ENCODE peak calls at places on chromosomes 11 and 22, in seven cellular contexts. M is cardiac fibroblast; H is activated naive CD8-positive, alpha-beta T cell treated with anti-CD3 and anti-CD28 coated beads, Interleukin-2, amount 10 ng/mL, durations not matched to agents 7 days and 5 days; S is astrocyte of the spinal cord; I is Peyer's patch; V is NCI-H1105 treated with DMSO at 0.1 percent for 48 hours; D is stimulated activated CD8-positive, alpha-beta memory T cell treated with anti-CD3 and anti-CD28 coated beads, Interleukin-15, amount 100 ng/mL, for 24 hours. C is an unnamed sample.

GRCh38 chr11:74278721-74279148 is 32.7 kb downstream of the P4HA3 start:
- DNase-seq in M (peak), D (no peak), H (no peak), S (peak), V (no peak), I (peak), C (peak)

GRCh38 chr11:1834791-1835670 is at the start of gene SYT8:
- DNase-seq in V (no peak), M (no peak), H (peak), I (no peak), S (no peak), D (no peak), C (no peak)

GRCh38 chr11:90438069-90438468 is 215.2 kb upstream of the CHORDC1 start:
- DNase-seq in H (no peak), V (no peak), D (no peak), I (no peak), M (no peak), S (no peak), C (no peak)

GRCh38 chr22:31637375-31637937 is 24.6 kb downstream of the PISD start:
- DNase-seq in M (no peak), I (peak), D (no peak), S (no peak), H (no peak), V (no peak), C (no peak)

GRCh38 chr11:75311858-75312288 is 39.6 kb downstream of the ARRB1 start:
- DNase-seq in S (peak), H (no peak), D (no peak), V (no peak), M (peak), I (peak), C (peak)

GRCh38 chr11:60422609-60423008 is 6.8 kb upstream of the MS4A5 start:
- DNase-seq in S (no peak), H (no peak), V (no peak), D (no peak), I (no peak), M (no peak), C (no peak)

GRCh38 chr22:31870890-31871289 is 73.4 kb upstream of the YWHAH start:
- DNase-seq in I (no peak), V (no peak), S (peak), M (peak), H (no peak), D (no peak), C (peak)

GRCh38 chr11:30914143-30914762 is 328.1 kb upstream of the MPPED2 start:
- DNase-seq in D (no peak), H (no peak), V (peak), S (peak), M (peak), I (no peak), C (peak)

GRCh38 chr11:93248602-93249001 is 50.8 kb upstream of the SLC36A4 start:
- DNase-seq in M (peak), S (no peak), I (no peak), H (no peak), V (peak), D (no peak), C (peak)

GRCh38 chr11:71235719-71236118 is 16.7 kb downstream of the SHANK2 start:
- DNase-seq in S (no peak), M (no peak), D (no peak), V (no peak), H (no peak), I (peak), C (no peak)

GRCh38 chr11:126082251-126083109 is 19.8 kb upstream of the CDON start:
- DNase-seq in M (no peak), D (no peak), S (no peak), V (peak), H (no peak), I (no peak), C (no peak)

GRCh38 chr11:79428406-79428805 is 12.4 kb downstream of the TENM4 start:
- DNase-seq in M (no peak), S (no peak), D (no peak), H (no peak), V (no peak), I (no peak), C (no peak)

GRCh38 chr11:23789200-23789853 is 707.5 kb upstream of the LUZP2 start:
- DNase-seq in H (no peak), D (no peak), M (no peak), I (no peak), V (no peak), S (no peak), C (no peak)

GRCh38 chr11:93528757-93529639 is 14.2 kb downstream of the SMCO4 start:
- DNase-seq in V (peak), I (no peak), D (no peak), M (no peak), H (no peak), S (no peak), C (no peak)

GRCh38 chr22:17707526-17707925 is 66.7 kb downstream of the BID start:
- DNase-seq in V (no peak), I (no peak), S (peak), D (no peak), M (peak), H (no peak), C (peak)

GRCh38 chr11:65609236-65609635 is 4.8 kb downstream of the MAP3K11 start:
- DNase-seq in D (no peak), I (no peak), V (no peak), M (peak), S (peak), H (no peak), C (peak)

C was measured in fibroblast of pulmonary artery.